ENCODE peak calls at places on chromosomes 1 and 21, in eight cellular contexts. Q is A549, G is HCT116, D is K562, M is HepG2, C is endothelial cell of umbilical vein, P is H1, S is GM12878. E is an unnamed sample.

GRCh38 chr1:28682840-28683239 is 14.3 kb downstream of the GMEB1 start:
- DNase-seq in S (no peak), G (no peak), P (no peak), M (no peak), C (no peak), D (peak), Q (no peak), E (peak)

GRCh38 chr1:46487818-46488218 is 1.8 kb upstream of the DMBX1 start:
- DNase-seq in Q (peak), G (no peak), D (peak), C (no peak), P (peak), S (no peak), M (no peak), E (peak)

GRCh38 chr1:84078108-84078823 is 65.8 kb upstream of the PRKACB start:
- DNase-seq in Q (peak), D (peak), M (no peak), G (no peak), C (peak), P (peak), S (no peak), E (no peak)

GRCh38 chr21:44057960-44058651 is 46.0 kb downstream of the TRAPPC10 start:
- DNase-seq in G (no peak), M (no peak), Q (no peak), S (no peak), P (no peak), D (no peak), C (no peak), E (no peak)

GRCh38 chr1:187509091-187509490 is 680.3 kb downstream of the PLA2G4A start:
- DNase-seq in G (no peak), D (no peak), M (no peak), S (no peak), C (no peak), Q (peak), P (no peak), E (no peak)

GRCh38 chr1:237864338-237865244 is 26.1 kb downstream of the ZP4 start:
- DNase-seq in M (peak), G (no peak), D (peak), C (no peak), Q (peak), S (peak), P (peak), E (peak)

GRCh38 chr1:226919995-226920394 is 20.1 kb upstream of the COQ8A start:
- DNase-seq in D (no peak), S (no peak), G (no peak), P (no peak), Q (no peak), C (no peak), M (no peak), E (no peak)

GRCh38 chr1:147853391-147853790 is 49.2 kb upstream of the GJA8 start:
- DNase-seq in S (no peak), D (no peak), Q (no peak), C (peak), G (no peak), M (no peak), P (no peak), E (no peak)

GRCh38 chr1:102799496-102799895 is 308.8 kb downstream of the COL11A1 start:
- DNase-seq in M (no peak), Q (no peak), P (no peak), G (no peak), C (no peak), S (no peak), D (no peak), E (no peak)

GRCh38 chr1:24888971-24889670 is 41.0 kb downstream of the RUNX3 start:
- DNase-seq in C (no peak), Q (no peak), S (no peak), D (no peak), P (no peak), G (no peak), M (no peak), E (no peak)

GRCh38 chr1:243946946-243947345 is 96.9 kb upstream of the AKT3 start:
- DNase-seq in S (no peak), G (no peak), D (peak), M (no peak), Q (peak), C (peak), P (peak), E (peak)

GRCh38 chr1:163090321-163090945 is 21.3 kb downstream of the RGS4 start:
- DNase-seq in G (no peak), C (peak), M (no peak), Q (no peak), S (no peak), P (no peak), D (no peak), E (no peak)

GRCh38 chr1:185804206-185804605 is 70.0 kb downstream of the HMCN1 start:
- DNase-seq in G (no peak), M (no peak), P (no peak), C (peak), S (no peak), D (no peak), Q (no peak), E (no peak)

GRCh38 chr21:43850728-43851295 is 14.2 kb upstream of the AGPAT3 start:
- DNase-seq in S (no peak), M (no peak), C (no peak), D (no peak), P (no peak), Q (no peak), G (no peak), E (peak)

GRCh38 chr1:39933956-39934941 is 20.7 kb upstream of the MFSD2A start:
- DNase-seq in M (peak), G (no peak), P (no peak), S (no peak), Q (peak), C (no peak), D (no peak), E (peak)
- TF ChIP-seq POLR2A in M (no peak), G (no peak), P (no peak), S (no peak), Q (no peak), C (no peak), D (no peak), E (no peak)

DNA sequence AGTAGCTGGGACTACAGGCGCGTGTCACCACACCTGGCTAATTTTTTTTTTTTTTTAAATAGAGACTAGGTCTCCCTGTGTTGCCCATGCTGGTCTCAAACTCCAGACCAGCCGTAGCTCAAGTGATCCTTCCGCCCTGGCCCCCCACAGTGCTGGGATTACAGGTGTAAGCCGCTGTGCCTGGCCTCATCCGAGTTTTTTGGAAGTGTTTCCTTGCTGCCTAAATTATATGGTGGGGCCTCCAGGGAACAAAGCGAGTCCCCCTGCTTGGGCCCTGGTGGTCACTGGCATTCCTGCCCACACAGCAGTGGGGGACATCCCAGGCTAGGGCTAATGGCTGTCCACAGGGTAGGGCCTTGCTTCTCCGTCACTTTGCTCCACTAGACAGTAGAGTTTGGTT is 143.8 kb downstream of the PCBP3 start:
- DNase-seq in M (no peak), D (no peak), S (no peak), G (no peak), P (no peak), C (no peak), Q (no peak), E (no peak)
- TF ChIP-seq MAX in M (no peak), D (no peak), S (no peak), G (no peak), P (no peak), C (no peak), Q (no peak), E (no peak)

GRCh38 chr1:117591248-117591647 is 14.6 kb upstream of the TENT5C start:
- DNase-seq in M (no peak), Q (no peak), P (no peak), S (no peak), C (no peak), D (no peak), G (no peak), E (no peak)
- TF ChIP-seq POLR2A in M (no peak), Q (no peak), P (no peak), S (no peak), C (no peak), D (no peak), G (no peak), E (no peak)

GRCh38 chr1:182595641-182596240 is 6.7 kb upstream of the RNASEL start:
- DNase-seq in D (peak), G (peak), S (no peak), Q (peak), C (peak), P (peak), M (peak), E (peak)
- TF ChIP-seq MAX in D (no peak), G (no peak), S (no peak), Q (no peak), C (no peak), P (peak), M (no peak), E (no peak)

E was measured in NB4.